ENCODE peak calls at places on chromosome 1, in ten cellular contexts. T, O, Z, U, R, X, V, K, Q and I are unnamed samples.

GRCh38 chr1:111486431-111486830 is 12.6 kb downstream of the C1orf162 start:
- DNase-seq in T (no peak), O (no peak), Z (no peak), U (no peak), R (no peak), X (no peak), V (no peak), K (no peak), Q (no peak), I (no peak)

GRCh38 chr1:35832515-35832914 is 24.7 kb downstream of the AGO4 start:
- DNase-seq in T (no peak), O (no peak), Z (no peak), U (no peak), R (no peak), X (no peak), V (no peak), K (no peak), Q (no peak), I (no peak)

GRCh38 chr1:116906812-116907211 is 2.9 kb upstream of the PTGFRN start:
- DNase-seq in T (no peak), O (no peak), Z (no peak), U (no peak), R (no peak), X (no peak), V (no peak), K (no peak), Q (no peak), I (no peak)

GRCh38 chr1:9542425-9542824 is 3.2 kb downstream of the SLC25A33 start:
- DNase-seq in T (no peak), O (no peak), Z (peak), U (peak), R (no peak), X (peak), V (peak), K (no peak), Q (no peak), I (peak)

GRCh38 chr1:170663441-170664282 is at the start of gene PRRX1:
- DNase-seq in T (no peak), O (no peak), Z (peak), U (no peak), R (no peak), X (peak), V (peak), K (no peak), Q (no peak), I (peak)

GRCh38 chr1:101820080-101820479 is 176.6 kb downstream of the OLFM3 start:
- DNase-seq in T (peak), O (no peak), Z (peak), U (peak), R (peak), X (peak), V (peak), K (no peak), Q (no peak), I (peak)

GRCh38 chr1:8661185-8662110 is 156.0 kb downstream of the RERE start:
- DNase-seq in T (no peak), O (no peak), Z (peak), U (no peak), R (peak), X (peak), V (peak), K (no peak), Q (peak), I (peak)

GRCh38 chr1:3459051-3459908 is 4.8 kb downstream of the ARHGEF16 start:
- DNase-seq in T (no peak), O (no peak), Z (no peak), U (no peak), R (no peak), X (no peak), V (no peak), K (no peak), Q (no peak), I (no peak)

GRCh38 chr1:167805041-167805556 is 83.3 kb downstream of the MPZL1 start:
- DNase-seq in T (no peak), O (no peak), Z (no peak), U (peak), R (peak), X (no peak), V (no peak), K (no peak), Q (no peak), I (no peak)

GRCh38 chr1:218171302-218171893 is 113.7 kb upstream of the RRP15 start:
- DNase-seq in T (peak), O (no peak), Z (peak), U (peak), R (peak), X (peak), V (peak), K (no peak), Q (no peak), I (peak)

GRCh38 chr1:160374701-160375443 is 8.0 kb downstream of the NHLH1 start:
- DNase-seq in T (peak), O (no peak), Z (no peak), U (peak), R (no peak), X (no peak), V (no peak), K (no peak), Q (no peak), I (no peak)

GRCh38 chr1:54402896-54403295 is 3.3 kb downstream of the SSBP3 start:
- DNase-seq in T (no peak), O (no peak), Z (no peak), U (no peak), R (no peak), X (no peak), V (no peak), K (no peak), Q (no peak), I (no peak)
- H3K4me3 ChIP-seq in T (peak), O (no peak), Z (peak), U (no peak), R (no peak), X (no peak), V (no peak), K (no peak), Q (no peak), I (no peak)

GRCh38 chr1:25590096-25590824 is 26.3 kb upstream of the MAN1C1 start:
- DNase-seq in T (no peak), O (no peak), Z (peak), U (peak), R (no peak), X (peak), V (no peak), K (no peak), Q (no peak), I (peak)
- TF ChIP-seq CTCF in T (no peak), O (no peak), Z (peak), U (no peak), R (no peak), X (peak), V (peak), K (no peak), Q (peak), I (peak)

DNA sequence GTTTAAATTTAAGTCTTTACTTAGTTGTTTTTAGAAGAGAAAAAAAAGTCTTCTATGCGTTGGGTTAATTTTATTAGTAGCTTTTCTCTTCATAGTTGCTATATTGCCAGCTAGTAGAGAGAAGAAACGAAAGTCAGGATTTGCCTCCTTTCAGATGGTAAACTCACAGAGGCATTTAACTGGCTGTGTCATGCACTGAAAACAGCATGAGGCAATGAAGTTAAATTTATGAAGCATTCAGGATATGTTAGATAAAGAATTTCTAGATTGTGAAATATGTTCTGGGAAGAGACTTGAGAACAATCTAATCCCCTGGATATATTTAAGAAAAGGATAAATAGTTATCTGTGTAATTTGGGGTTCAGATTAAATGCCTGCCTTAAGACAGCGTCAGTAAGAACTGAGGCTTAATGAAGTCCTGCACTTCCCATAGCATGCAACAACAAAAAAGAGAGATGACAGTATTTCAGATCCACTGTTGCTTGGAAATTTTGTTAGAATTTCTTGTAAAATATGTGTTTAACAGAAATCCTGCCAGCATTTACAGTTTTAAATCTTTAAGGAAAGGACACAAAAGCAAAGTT is 1.7 kb downstream of the ANGPTL1 start:
- DNase-seq in T (peak), O (no peak), Z (peak), U (peak), R (no peak), X (peak), V (peak), K (no peak), Q (peak), I (peak)
- H3K4me3 ChIP-seq in T (no peak), O (no peak), Z (no peak), U (no peak), R (no peak), X (peak), V (peak), K (peak), Q (no peak), I (peak)

GRCh38 chr1:93616221-93616995 is 65.2 kb downstream of the BCAR3 start:
- DNase-seq in T (peak), O (no peak), Z (no peak), U (no peak), R (no peak), X (peak), V (no peak), K (no peak), Q (no peak), I (no peak)

GRCh38 chr1:93613895-93614294 is 67.7 kb downstream of the BCAR3 start:
- DNase-seq in T (peak), O (no peak), Z (peak), U (no peak), R (no peak), X (peak), V (no peak), K (no peak), Q (no peak), I (peak)

GRCh38 chr1:93615201-93616150 is 66.2 kb downstream of the BCAR3 start:
- DNase-seq in T (no peak), O (no peak), Z (peak), U (peak), R (peak), X (peak), V (peak), K (no peak), Q (peak), I (peak)

GRCh38 chr1:93612510-93612909 is 69.1 kb downstream of the BCAR3 start:
- DNase-seq in T (no peak), O (no peak), Z (no peak), U (no peak), R (no peak), X (no peak), V (no peak), K (no peak), Q (no peak), I (no peak)

GRCh38 chr1:93614550-93615200 is 67.0 kb downstream of the BCAR3 start:
- DNase-seq in T (no peak), O (no peak), Z (no peak), U (no peak), R (no peak), X (peak), V (no peak), K (no peak), Q (peak), I (no peak)
- TF ChIP-seq CTCF in T (no peak), O (no peak), Z (no peak), U (no peak), R (no peak), X (no peak), V (no peak), K (no peak), Q (no peak), I (no peak)

GRCh38 chr1:201537028-201537427 is 1.9 kb upstream of the NAV1 start:
- DNase-seq in T (no peak), O (no peak), Z (no peak), U (no peak), R (no peak), X (peak), V (no peak), K (no peak), Q (no peak), I (no peak)

GRCh38 chr1:201535046-201535777 is 3.7 kb upstream of the NAV1 start:
- DNase-seq in T (no peak), O (no peak), Z (no peak), U (no peak), R (no peak), X (peak), V (peak), K (no peak), Q (no peak), I (peak)

GRCh38 chr1:201537467-201537866 is 1.5 kb upstream of the NAV1 start:
- DNase-seq in T (no peak), O (no peak), Z (no peak), U (no peak), R (no peak), X (no peak), V (no peak), K (no peak), Q (no peak), I (no peak)

GRCh38 chr1:201535778-201536245 is 3.1 kb upstream of the NAV1 start:
- DNase-seq in T (no peak), O (no peak), Z (no peak), U (no peak), R (no peak), X (peak), V (no peak), K (no peak), Q (no peak), I (no peak)

DNA sequence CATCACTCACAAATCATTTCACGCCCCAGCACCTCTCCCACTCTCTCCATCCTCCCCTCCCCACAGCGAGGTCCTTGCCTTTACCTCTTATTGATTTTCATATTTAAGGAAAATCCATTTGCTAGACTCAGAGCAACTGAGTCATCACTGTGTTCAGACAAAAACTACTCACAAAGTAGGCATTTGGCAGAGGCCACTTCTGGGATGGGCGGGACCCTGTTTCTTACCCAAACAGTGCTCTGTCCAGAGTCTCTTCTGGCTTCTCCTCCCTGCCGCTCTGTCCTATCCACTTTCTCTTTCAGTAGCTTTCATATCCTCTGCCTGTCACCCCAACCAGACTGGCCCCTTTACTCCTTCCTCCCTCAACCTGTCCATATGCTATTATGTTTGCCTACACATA is 2.4 kb upstream of the NAV1 start:
- DNase-seq in T (no peak), O (no peak), Z (peak), U (no peak), R (no peak), X (peak), V (peak), K (no peak), Q (no peak), I (peak)
- H3K4me3 ChIP-seq in T (no peak), O (no peak), Z (no peak), U (no peak), R (no peak), X (peak), V (no peak), K (no peak), Q (no peak), I (no peak)

DNA sequence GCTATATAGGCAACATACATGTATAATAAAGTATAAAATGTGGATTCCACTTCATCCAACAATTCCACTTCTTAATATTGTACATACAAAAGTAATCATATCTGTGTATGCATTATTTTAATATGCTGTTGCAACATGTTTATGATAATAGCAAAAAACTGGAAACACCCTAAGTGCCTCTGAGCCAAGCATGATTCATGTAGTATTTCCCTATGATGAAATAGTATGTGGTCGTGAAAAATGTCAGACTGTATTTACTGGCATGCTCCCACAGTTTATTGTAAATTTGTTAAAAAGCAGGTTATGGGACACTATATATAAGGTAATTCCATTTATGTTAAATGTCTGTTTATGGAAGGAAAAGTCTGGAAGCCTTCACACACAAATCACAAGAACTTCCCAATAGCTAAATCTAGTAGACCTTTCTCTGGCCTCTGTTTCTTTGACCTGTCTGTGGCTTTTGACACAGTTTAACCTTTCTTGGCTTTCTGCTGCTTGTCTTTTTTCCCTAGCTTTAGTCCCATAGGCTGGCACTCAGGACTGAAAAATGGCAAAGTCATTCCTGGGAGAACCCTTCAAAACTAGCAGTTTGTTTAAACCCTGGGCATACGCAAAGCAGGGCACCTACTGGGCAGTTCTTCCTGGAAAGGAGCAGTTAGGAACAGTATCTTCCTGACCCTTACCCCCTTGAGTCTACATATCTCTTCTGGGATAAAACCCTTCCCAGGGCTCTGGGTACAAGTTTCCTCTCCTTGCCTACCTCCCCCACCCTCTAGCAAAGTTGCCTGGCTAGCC is 65.5 kb upstream of the ARTN start:
- DNase-seq in T (no peak), O (no peak), Z (peak), U (peak), R (no peak), X (peak), V (no peak), K (no peak), Q (no peak), I (peak)
- TF ChIP-seq CTCF in T (no peak), O (no peak), Z (no peak), U (no peak), R (no peak), X (no peak), V (no peak), K (no peak), Q (no peak), I (no peak)

DNA sequence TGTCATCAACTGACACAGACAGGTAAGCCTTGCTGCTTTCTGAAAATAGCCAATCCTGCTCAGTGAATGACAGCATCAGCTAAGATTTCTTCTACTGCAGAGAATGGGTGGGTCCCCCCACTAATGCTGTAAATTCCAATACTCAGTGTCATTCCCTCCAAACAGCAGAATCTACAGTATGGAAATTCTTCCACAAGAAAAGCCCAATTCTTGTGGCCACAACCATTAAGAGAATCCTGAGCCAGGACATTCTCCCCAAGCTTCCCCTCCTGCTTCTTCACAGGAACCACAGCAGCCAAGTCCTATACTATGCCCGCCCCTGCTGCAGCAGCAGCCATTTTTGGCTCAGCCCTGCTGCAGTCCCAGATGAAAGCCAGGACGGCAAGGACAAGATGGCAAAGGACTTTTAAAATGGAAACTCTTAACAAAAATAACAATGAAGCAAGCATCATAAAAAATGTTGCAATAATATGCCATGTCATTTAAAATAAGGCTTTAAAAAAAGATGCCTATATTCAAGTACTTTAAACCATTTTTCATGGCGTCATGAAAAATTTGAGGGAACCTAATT is 26.8 kb downstream of the EIF4G3 start:
- DNase-seq in T (peak), O (no peak), Z (peak), U (no peak), R (no peak), X (peak), V (peak), K (no peak), Q (peak), I (peak)
- H3K4me3 ChIP-seq in T (no peak), O (no peak), Z (no peak), U (no peak), R (no peak), X (no peak), V (no peak), K (no peak), Q (no peak), I (no peak)

GRCh38 chr1:53238197-53239155 is at the start of gene MAGOH:
- DNase-seq in T (peak), O (peak), Z (peak), U (peak), R (peak), X (peak), V (peak), K (peak), Q (peak), I (peak)
- TF ChIP-seq CTCF in T (no peak), O (no peak), Z (no peak), U (no peak), R (no peak), X (no peak), V (no peak), K (no peak), Q (no peak), I (no peak)

DNA sequence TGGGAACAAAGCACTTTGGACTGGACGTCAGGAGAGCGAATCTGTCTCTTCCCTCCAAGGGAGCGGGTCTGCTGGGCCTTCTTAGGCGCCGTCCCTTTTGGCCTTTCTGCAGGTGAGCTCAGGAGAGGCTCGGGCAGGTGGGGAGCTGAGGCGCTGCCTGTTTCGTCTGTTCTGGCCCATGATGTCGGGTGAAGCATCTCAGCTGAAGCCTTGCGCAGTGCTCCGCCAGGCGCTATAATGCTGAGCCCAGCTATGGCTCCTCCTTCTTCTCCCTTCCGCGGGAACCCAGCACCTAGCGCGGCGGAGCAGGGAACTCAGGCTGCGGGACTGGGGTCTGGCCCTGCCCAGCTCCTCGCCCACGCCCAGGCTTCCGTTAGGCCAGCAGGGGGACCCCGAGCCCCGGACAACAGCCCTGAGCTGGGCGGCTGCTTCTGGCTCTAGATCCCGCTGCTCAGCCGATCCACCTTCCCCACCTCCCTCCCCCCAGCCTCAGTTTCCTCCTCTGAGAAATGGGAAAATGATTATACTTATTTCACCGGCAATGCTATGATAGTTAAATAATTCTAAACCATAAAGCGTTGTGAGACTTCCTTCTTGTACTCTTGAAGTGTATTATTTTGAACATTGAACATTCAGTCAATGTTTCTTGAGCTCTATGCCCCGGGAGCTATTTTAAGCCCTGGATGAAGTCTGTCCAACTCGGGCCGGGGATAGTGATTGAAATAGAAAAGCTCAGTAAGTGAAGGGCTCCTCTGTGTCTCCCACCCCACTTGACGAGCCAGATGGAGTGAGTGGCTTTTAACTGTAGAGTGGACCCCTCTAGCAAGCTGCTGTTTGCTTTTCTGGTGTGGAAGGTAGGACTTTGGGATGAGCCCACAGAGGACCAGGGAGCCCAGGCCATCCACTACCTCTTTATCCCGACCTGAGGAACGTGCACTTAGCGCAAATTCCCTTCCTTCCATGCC is 9.6 kb upstream of the ADORA1 start:
- DNase-seq in T (peak), O (peak), Z (peak), U (peak), R (peak), X (peak), V (peak), K (peak), Q (no peak), I (peak)
- H3K4me3 ChIP-seq in T (no peak), O (no peak), Z (no peak), U (no peak), R (no peak), X (no peak), V (no peak), K (no peak), Q (no peak), I (no peak)

GRCh38 chr1:203173566-203173965 is 2.1 kb downstream of the MYBPH start:
- DNase-seq in T (no peak), O (no peak), Z (no peak), U (peak), R (peak), X (no peak), V (no peak), K (no peak), Q (no peak), I (no peak)
- TF ChIP-seq CTCF in T (no peak), O (no peak), Z (no peak), U (no peak), R (no peak), X (no peak), V (no peak), K (no peak), Q (no peak), I (no peak)